ENCODE peak calls at places on chromosomes 4 and X, in eight cellular contexts. M, T, R, I, V, D, O and P are unnamed samples.

GRCh38 chr4:165970703-165971420 is 97.8 kb downstream of the TLL1 start:
- DNase-seq in R (no peak), I (no peak), V (no peak), M (no peak), O (no peak), D (no peak), T (no peak), P (no peak)

GRCh38 chrX:138872537-138872936 is 161.0 kb upstream of the FGF13 start:
- DNase-seq in D (no peak), R (no peak), T (no peak), I (no peak), O (no peak), M (no peak), V (no peak), P (no peak)

GRCh38 chr4:80897537-80898303 is 132.8 kb upstream of the BMP3 start:
- DNase-seq in T (no peak), R (no peak), I (no peak), D (no peak), O (no peak), M (no peak), V (no peak), P (no peak)

GRCh38 chr4:55446578-55446922 is 50.8 kb downstream of the TMEM165 start:
- DNase-seq in R (no peak), O (no peak), T (no peak), M (no peak), V (no peak), D (no peak), I (no peak), P (no peak)

GRCh38 chr4:101865501-101866062 is 75.1 kb downstream of the BANK1 start:
- DNase-seq in D (no peak), I (no peak), R (no peak), V (no peak), O (no peak), T (no peak), M (no peak), P (no peak)

GRCh38 chr4:2598661-2599654 is 62.5 kb downstream of the FAM193A start:
- DNase-seq in R (no peak), D (no peak), T (no peak), I (no peak), O (no peak), M (peak; percentile 34), V (no peak), P (no peak)

GRCh38 chr4:82491251-82491960 is 61.0 kb downstream of the ENOPH1 start:
- DNase-seq in V (no peak), R (no peak), I (no peak), O (no peak), M (no peak), D (no peak), T (peak; percentile 76), P (no peak)

GRCh38 chr4:174362340-174362739 is 78.6 kb downstream of the CEP44 start:
- DNase-seq in T (no peak), D (no peak), I (no peak), R (no peak), O (no peak), V (no peak), M (no peak), P (no peak)

GRCh38 chr4:149347139-149347538 is 468.5 kb downstream of the IQCM start:
- DNase-seq in O (no peak), D (no peak), R (no peak), M (no peak), I (no peak), V (no peak), T (no peak), P (no peak)

GRCh38 chr4:3303445-3303824 is 10.6 kb downstream of the RGS12 start:
- DNase-seq in V (no peak), D (no peak), M (no peak), T (no peak), I (no peak), R (no peak), O (no peak), P (no peak)

GRCh38 chr4:76498550-76498949 is 63.5 kb downstream of the SHROOM3 start:
- DNase-seq in M (no peak), I (no peak), R (no peak), O (no peak), V (no peak), D (no peak), T (no peak), P (no peak)

GRCh38 chr4:170139764-170140163 is 50.0 kb upstream of the AADAT start:
- DNase-seq in O (no peak), V (no peak), I (no peak), T (no peak), M (no peak), D (no peak), R (no peak), P (no peak)

GRCh38 chrX:118975831-118976598 is 1.6 kb downstream of the LONRF3 start:
- DNase-seq in V (peak; percentile 65), D (no peak), R (peak; percentile 56), M (peak; percentile 63), I (no peak), T (peak; percentile 25), O (peak; percentile 86), P (peak; percentile 93)

GRCh38 chrX:118675966-118676349 is 51.4 kb upstream of the IL13RA1 start:
- DNase-seq in T (no peak), D (no peak), I (no peak), M (no peak), R (no peak), V (no peak), O (no peak), P (no peak)

GRCh38 chr4:26780524-26780923 is 80.1 kb upstream of the STIM2 start:
- DNase-seq in D (no peak), O (no peak), R (no peak), I (no peak), T (peak; percentile 10), V (no peak), M (peak; percentile 39), P (no peak)

GRCh38 chr4:186666252-186666651 is 57.4 kb downstream of the FAT1 start:
- DNase-seq in T (no peak), V (no peak), M (no peak), D (no peak), I (no peak), O (no peak), R (no peak), P (no peak)

GRCh38 chr4:186666750-186667149 is 56.9 kb downstream of the FAT1 start:
- DNase-seq in I (no peak), D (no peak), T (no peak), O (no peak), V (no peak), M (no peak), R (no peak), P (no peak)

GRCh38 chr4:186669159-186669720 is 54.4 kb downstream of the FAT1 start:
- DNase-seq in V (no peak), M (peak; percentile 27), R (peak; percentile 55), O (no peak), T (peak; percentile 50), I (no peak), D (peak; percentile 64), P (peak; percentile 74)

GRCh38 chr4:186669735-186670134 is 53.9 kb downstream of the FAT1 start:
- DNase-seq in O (no peak), D (no peak), V (no peak), I (no peak), M (no peak), R (no peak), T (no peak), P (no peak)
- H3K27ac ChIP-seq in O (no peak overlapping the region), D (no peak overlapping the region), V (no peak overlapping the region), I (peak overlapping the region; percentile 10), M (no peak overlapping the region), R (peak overlapping the region; percentile 70), T (no peak overlapping the region), P (peak overlapping the region; percentile 34)

GRCh38 chrX:9947395-9947794 is 19.8 kb upstream of the CLDN34 start:
- DNase-seq in O (no peak), T (no peak), M (no peak), V (no peak), R (no peak), D (no peak), I (no peak), P (no peak)
- TF ChIP-seq POLR2AphosphoS5 in O (no peak), T (no peak), M (no peak), V (no peak), R (no peak), D (no peak), I (no peak), P (no peak)

GRCh38 chr4:112230879-112231778 is 458 bp upstream of the AP1AR start:
- DNase-seq in M (peak; percentile 98), R (peak; percentile 96), T (peak; percentile 97), O (peak; percentile 98), V (peak; percentile 95), D (peak; percentile 97), I (peak; percentile 95), P (peak; percentile 99)

GRCh38 chr4:112234952-112235609 is 3.5 kb downstream of the AP1AR start:
- DNase-seq in V (peak; percentile 52), R (peak; percentile 62), I (peak; percentile 63), M (peak; percentile 87), O (no peak), T (peak; percentile 80), D (no peak), P (peak; percentile 74)

GRCh38 chr4:112236040-112236439 is 4.5 kb downstream of the AP1AR start:
- DNase-seq in M (no peak), T (no peak), I (no peak), O (no peak), V (no peak), R (no peak), D (no peak), P (no peak)

DNA sequence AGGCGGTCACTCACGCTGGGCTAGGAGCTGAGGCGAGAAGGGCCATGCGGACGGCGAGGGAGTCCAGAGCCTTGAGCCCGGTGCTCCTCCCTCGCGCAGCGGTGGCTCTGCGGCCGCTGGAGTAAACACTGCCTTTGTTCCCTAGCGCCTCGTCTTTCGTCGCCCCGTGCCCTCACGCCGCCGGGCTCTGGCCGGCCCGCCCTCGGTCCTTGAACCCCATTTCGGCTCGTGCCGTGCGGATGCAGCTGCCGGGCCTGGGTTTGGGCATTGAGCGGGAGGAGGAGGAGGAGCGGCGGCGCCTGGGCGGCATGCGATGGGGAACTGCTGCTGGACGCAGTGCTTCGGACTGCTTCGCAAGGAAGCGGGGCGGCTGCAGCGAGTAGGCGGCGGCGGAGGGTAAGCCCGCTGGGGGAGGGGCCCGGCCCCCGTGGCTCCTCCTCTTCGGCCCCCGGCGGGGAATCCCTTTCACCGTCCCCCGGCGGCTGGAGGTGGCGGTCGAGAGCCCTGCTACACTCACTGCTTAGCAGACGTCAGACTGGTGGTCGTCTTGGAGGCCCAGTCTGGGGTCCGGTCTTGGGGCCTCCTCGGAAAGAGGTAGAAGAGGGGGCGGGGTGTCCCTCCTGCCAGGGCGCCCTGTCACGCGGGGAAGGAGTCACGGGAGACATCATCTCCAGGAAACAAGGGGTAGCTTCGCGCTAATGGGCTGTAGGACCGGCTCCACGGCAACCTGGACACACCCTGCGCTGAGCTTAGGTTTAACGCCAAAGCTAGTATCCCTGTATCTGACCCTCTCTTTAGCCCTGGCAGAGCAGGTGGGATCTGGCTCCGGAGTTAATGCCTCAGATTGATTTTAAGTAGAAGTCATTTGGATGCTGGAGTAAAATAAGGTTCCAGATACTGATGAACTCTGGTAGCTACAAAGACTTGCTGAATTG is at the start of gene AP1AR:
- DNase-seq in R (peak; percentile 65), T (peak; percentile 70), D (peak; percentile 93), M (peak; percentile 86), I (peak; percentile 44), V (peak; percentile 88), O (peak; percentile 93), P (peak; percentile 92)
- TF ChIP-seq POLR2A in R (peak; percentile 10), T (peak; percentile 88), D (peak; percentile 99), M (peak; percentile 87), I (peak; percentile 65), V (peak; percentile 90), O (peak; percentile 77), P (peak; percentile 51)

DNA sequence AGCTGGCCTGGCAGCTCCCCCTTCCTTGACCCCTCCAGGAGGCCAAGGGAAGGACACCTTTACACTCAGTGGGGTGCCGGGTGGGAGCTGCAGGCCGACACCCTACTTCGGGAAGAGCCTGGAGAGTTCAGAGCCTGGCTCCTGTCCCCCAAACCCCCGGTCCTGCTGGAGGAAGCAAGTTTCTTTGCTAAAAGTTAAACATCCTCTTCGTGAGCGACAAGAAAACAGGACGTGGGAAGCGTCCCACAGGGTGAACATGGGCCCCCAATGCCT is 2.3 kb upstream of the FTSJ1 start:
- DNase-seq in V (no peak), M (no peak), T (no peak), I (no peak), O (no peak), D (no peak), R (no peak), P (no peak)
- H3K27ac ChIP-seq in V (no peak overlapping the region), M (no peak overlapping the region), T (no peak overlapping the region), I (no peak overlapping the region), O (no peak overlapping the region), D (no peak overlapping the region), R (no peak overlapping the region), P (no peak overlapping the region)